ENCODE peak calls at places on chromosomes 4 and X, in nine cellular contexts. V, B, A, T, E, C, H, K and I are unnamed samples.

GRCh38 chr4:144688035-144688569 is 42.1 kb downstream of the HHIP start:
- DNase-seq in V (no peak), B (no peak), A (no peak), T (no peak), E (no peak), C (no peak), H (no peak), K (no peak), I (no peak)

GRCh38 chr4:8083086-8083825 is 75.4 kb downstream of the ABLIM2 start:
- DNase-seq in V (no peak), B (no peak), A (no peak), T (no peak), E (no peak), C (no peak), H (no peak), K (no peak), I (no peak)

GRCh38 chr4:142818009-142818408 is 28.1 kb downstream of the INPP4B start:
- DNase-seq in V (peak; percentile 43), B (no peak), A (no peak), T (no peak), E (no peak), C (no peak), H (no peak), K (peak; percentile 40), I (no peak)

GRCh38 chr4:126899382-126899801 is 733.4 kb upstream of the INTU start:
- DNase-seq in V (no peak), B (no peak), A (peak; percentile 15), T (no peak), E (peak; percentile 58), C (no peak), H (no peak), K (peak; percentile 95), I (no peak)

GRCh38 chr4:130995988-130996387 is 1900.0 kb downstream of the C4orf33 start:
- DNase-seq in V (no peak), B (no peak), A (no peak), T (no peak), E (no peak), C (no peak), H (no peak), K (peak; percentile 0), I (no peak)

GRCh38 chr4:123397276-123398150 is 918 bp downstream of the SPRY1 start:
- DNase-seq in V (no peak), B (no peak), A (no peak), T (peak; percentile 62), E (peak; percentile 52), C (peak; percentile 70), H (peak; percentile 40), K (peak; percentile 42), I (peak; percentile 60)

GRCh38 chr4:93791570-93792195 is 36.9 kb upstream of the ATOH1 start:
- DNase-seq in V (peak; percentile 24), B (peak; percentile 43), A (peak; percentile 44), T (peak; percentile 71), E (no peak), C (peak; percentile 21), H (peak; percentile 63), K (peak; percentile 62), I (peak; percentile 85)

GRCh38 chr4:16045687-16046086 is 38.1 kb downstream of the PROM1 start:
- DNase-seq in V (no peak), B (no peak), A (no peak), T (no peak), E (no peak), C (no peak), H (no peak), K (no peak), I (no peak)

GRCh38 chr4:35541146-35541887 is 703.0 kb downstream of the ARAP2 start:
- DNase-seq in V (no peak), B (no peak), A (no peak), T (no peak), E (no peak), C (no peak), H (no peak), K (no peak), I (no peak)

GRCh38 chr4:184732126-184732525 is 1.8 kb downstream of the CENPU start:
- DNase-seq in V (no peak), B (no peak), A (peak; percentile 74), T (no peak), E (no peak), C (no peak), H (no peak), K (no peak), I (no peak)

GRCh38 chrX:25998687-25999086 is 139.5 kb upstream of the MAGEB18 start:
- DNase-seq in V (no peak), B (no peak), A (no peak), T (no peak), E (no peak), C (no peak), H (no peak), K (no peak), I (no peak)

GRCh38 chr4:103936653-103937145 is 216.9 kb upstream of the TACR3 start:
- DNase-seq in V (no peak), B (no peak), A (no peak), T (no peak), E (no peak), C (no peak), H (no peak), K (no peak), I (no peak)

GRCh38 chr4:8198206-8198905 is 734 bp upstream of the SH3TC1 start:
- DNase-seq in V (no peak), B (no peak), A (peak; percentile 31), T (no peak), E (no peak), C (no peak), H (no peak), K (no peak), I (peak; percentile 43)